ENCODE peak calls at places on chromosomes 3 and 15, in six cellular contexts. K is T-cell; D is stimulated activated CD4-positive, alpha-beta T cell treated with anti-CD3 and anti-CD28 coated beads, Interleukin-1b, Interleukin-23, amount 100 ng/mL, for 24 hours; W is astrocyte of the spinal cord; N is omental fat pad; Q is aorta. A is an unnamed sample.

GRCh38 chr3:22922317-22922716 is 280.8 kb upstream of the UBE2E2 start:
- DNase-seq in W (peak; percentile 22), Q (no peak), N (no peak), D (no peak), K (no peak), A (no peak)

GRCh38 chr15:29986946-29987345 is 95.8 kb upstream of the GOLGA8J start:
- DNase-seq in W (no peak), N (no peak), D (no peak), K (no peak), Q (no peak), A (no peak)

GRCh38 chr15:53072077-53072476 is 281.9 kb upstream of the ONECUT1 start:
- DNase-seq in Q (no peak), N (no peak), W (peak; percentile 17), D (no peak), K (no peak), A (peak; percentile 21)

GRCh38 chr3:70963412-70963811 is 620.1 kb downstream of the FOXP1 start:
- DNase-seq in N (no peak), Q (no peak), W (peak; percentile 84), K (no peak), D (no peak), A (no peak)

GRCh38 chr15:84752700-84753099 is 4.3 kb downstream of the ZNF592 start:
- DNase-seq in K (no peak), Q (no peak), W (peak; percentile 23), N (no peak), D (no peak), A (no peak)

GRCh38 chr3:187746479-187747335 is 1.4 kb upstream of the BCL6 start:
- DNase-seq in Q (no peak), D (no peak), W (peak; percentile 61), K (no peak), N (no peak), A (peak; percentile 29)

GRCh38 chr3:86991840-86992430 is 986 bp upstream of the VGLL3 start:
- DNase-seq in D (no peak), W (peak; percentile 50), N (no peak), K (no peak), Q (no peak), A (no peak)

GRCh38 chr3:55405436-55405835 is 81.7 kb downstream of the WNT5A start:
- DNase-seq in Q (no peak), D (no peak), K (no peak), W (peak; percentile 18), N (no peak), A (no peak)

GRCh38 chr15:51071609-51072008 is 23.1 kb downstream of the TNFAIP8L3 start:
- DNase-seq in Q (no peak), K (no peak), N (no peak), W (no peak), D (no peak), A (no peak)

GRCh38 chr3:178841011-178841410 is 230.6 kb downstream of the ZMAT3 start:
- DNase-seq in D (no peak), N (no peak), K (no peak), W (no peak), Q (no peak), A (no peak)

GRCh38 chr3:191391873-191392808 is 61.8 kb upstream of the UTS2B start:
- DNase-seq in W (peak; percentile 45), N (no peak), Q (no peak), K (no peak), D (no peak), A (no peak)